ENCODE peak calls at places on chromosome 12, in nine cellular contexts. Z, Q, V, N, M, T, U, W and S are unnamed samples.

GRCh38 chr12:19273482-19274330 is 144.2 kb downstream of the PLEKHA5 start:
- DNase-seq in N (no peak), Q (peak), V (peak), T (peak), W (peak), Z (no peak), U (no peak), M (no peak), S (peak)

GRCh38 chr12:93572712-93573551 is 457 bp downstream of the SOCS2 start:
- DNase-seq in W (no peak), Q (peak), U (peak), M (no peak), V (peak), Z (no peak), T (no peak), N (peak), S (no peak)

GRCh38 chr12:54053625-54054441 is at the start of gene HOXC4:
- DNase-seq in Z (peak), V (peak), U (peak), N (no peak), Q (no peak), W (no peak), T (peak), M (no peak), S (no peak)

GRCh38 chr12:122845041-122845864 is 10.0 kb downstream of the HIP1R start:
- DNase-seq in M (peak), Q (no peak), W (no peak), T (no peak), V (no peak), Z (no peak), U (no peak), N (no peak), S (no peak)

GRCh38 chr12:108190529-108190928 is 61.4 kb downstream of the WSCD2 start:
- DNase-seq in U (no peak), Q (no peak), V (no peak), T (no peak), W (no peak), M (peak), Z (no peak), N (no peak), S (no peak)

GRCh38 chr12:2198088-2198501 is 145.3 kb downstream of the CACNA1C start:
- DNase-seq in N (no peak), W (no peak), Z (no peak), V (no peak), Q (no peak), M (no peak), T (no peak), U (peak), S (peak)

GRCh38 chr12:130013771-130014484 is 110.1 kb upstream of the TMEM132D start:
- DNase-seq in T (peak), W (no peak), Q (peak), U (peak), M (peak), N (peak), Z (peak), V (no peak), S (peak)

GRCh38 chr12:31518680-31519227 is 72.2 kb downstream of the DENND5B start:
- DNase-seq in V (peak), Q (no peak), T (peak), W (no peak), Z (peak), M (no peak), N (no peak), U (peak), S (peak)

GRCh38 chr12:104182144-104182543 is 33.4 kb upstream of the TXNRD1 start:
- DNase-seq in U (no peak), N (no peak), T (no peak), Z (no peak), Q (no peak), W (no peak), M (no peak), V (peak), S (peak)

GRCh38 chr12:114371733-114372132 is 34.2 kb downstream of the TBX5 start:
- DNase-seq in W (no peak), Z (no peak), M (no peak), U (no peak), Q (no peak), V (no peak), N (no peak), T (no peak), S (no peak)

GRCh38 chr12:122980192-122981035 is at the start of gene ARL6IP4:
- DNase-seq in W (peak), M (peak), Z (peak), T (peak), Q (peak), N (peak), U (peak), V (peak), S (peak)

GRCh38 chr12:132729541-132730320 is 19.1 kb downstream of the PGAM5 start:
- DNase-seq in M (peak), U (no peak), V (peak), Z (no peak), Q (no peak), T (no peak), N (no peak), W (no peak), S (no peak)

GRCh38 chr12:15752780-15753179 is 36.4 kb downstream of the EPS8 start:
- DNase-seq in Z (no peak), M (no peak), W (no peak), N (no peak), V (peak), U (no peak), T (no peak), Q (no peak), S (peak)

GRCh38 chr12:119696943-119697342 is 29.0 kb downstream of the PRKAB1 start:
- DNase-seq in T (no peak), N (no peak), W (no peak), M (no peak), U (peak), Q (no peak), Z (no peak), V (no peak), S (no peak)

GRCh38 chr12:4194661-4195060 is 78.9 kb upstream of the CCND2 start:
- DNase-seq in Z (no peak), Q (no peak), N (no peak), U (no peak), W (no peak), V (no peak), M (no peak), T (no peak), S (no peak)